ENCODE peak calls at places on chromosomes 6 and 20, in four cellular contexts. A is K562, I is HepG2, Q is GM12891. O is an unnamed sample.

GRCh38 chr6:157757430-157758403 is 65.3 kb upstream of the SNX9 start:
- DNase-seq in A (no peak), I (no peak), Q (no peak), O (no peak)

GRCh38 chr6:89986650-89987074 is 92.4 kb downstream of the GJA10 start:
- DNase-seq in A (no peak), I (no peak), Q (no peak), O (no peak)

GRCh38 chr20:35523298-35523888 is 6.1 kb downstream of the C20orf173 start:
- DNase-seq in A (peak), I (peak), Q (no peak), O (peak)

GRCh38 chr6:101399627-101399955 is 6.1 kb downstream of the GRIK2 start:
- DNase-seq in A (no peak), I (no peak), Q (no peak), O (no peak)

GRCh38 chr6:167670938-167671338 is 155.8 kb upstream of the AFDN start:
- DNase-seq in A (no peak), I (peak), Q (no peak), O (no peak)

GRCh38 chr6:65818576-65818975 is 111.5 kb upstream of the EYS start:
- DNase-seq in A (no peak), I (no peak), Q (no peak), O (no peak)

GRCh38 chr6:69945192-69945591 is 78.8 kb downstream of the COL19A1 start:
- DNase-seq in A (no peak), I (no peak), Q (no peak), O (no peak)

GRCh38 chr6:106372838-106373501 is 12.5 kb downstream of the CRYBG1 start:
- DNase-seq in A (no peak), I (no peak), Q (no peak), O (no peak)

GRCh38 chr20:9514072-9514460 is 324 bp upstream of the LAMP5 start:
- DNase-seq in A (no peak), I (no peak), Q (no peak), O (no peak)

GRCh38 chr6:1890071-1890470 is 280.4 kb downstream of the FOXC1 start:
- DNase-seq in A (no peak), I (no peak), Q (no peak), O (no peak)

GRCh38 chr6:142692942-142693341 is 252.0 kb downstream of the HIVEP2 start:
- DNase-seq in A (peak), I (peak), Q (no peak), O (no peak)

GRCh38 chr6:140071601-140072062 is 697.2 kb upstream of the CITED2 start:
- DNase-seq in A (no peak), I (no peak), Q (no peak), O (no peak)

GRCh38 chr6:122364084-122364483 is 35.4 kb upstream of the HSF2 start:
- DNase-seq in A (no peak), I (no peak), Q (no peak), O (no peak)

GRCh38 chr6:32837651-32838113 is 857 bp downstream of the TAP2 start:
- DNase-seq in A (no peak), I (no peak), Q (no peak), O (no peak)

GRCh38 chr20:54475334-54476287 is at the start of gene DOK5:
- DNase-seq in A (no peak), I (no peak), Q (peak), O (no peak)

GRCh38 chr6:21149460-21149859 is 444.1 kb upstream of the SOX4 start:
- DNase-seq in A (no peak), I (no peak), Q (no peak), O (no peak)

GRCh38 chr6:110537208-110538123 is 61.1 kb upstream of the SLC22A16 start:
- DNase-seq in A (no peak), I (peak), Q (no peak), O (no peak)

GRCh38 chr6:1313364-1313754 is 1.5 kb downstream of the FOXQ1 start:
- DNase-seq in A (no peak), I (no peak), Q (no peak), O (no peak)

GRCh38 chr20:17236766-17237165 is 9.9 kb downstream of the PCSK2 start:
- DNase-seq in A (no peak), I (no peak), Q (no peak), O (no peak)

GRCh38 chr20:58233393-58233792 is 4.9 kb upstream of the ANKRD60 start:
- DNase-seq in A (no peak), I (no peak), Q (no peak), O (no peak)

GRCh38 chr6:79570129-79570801 is 33.0 kb upstream of the LCA5 start:
- DNase-seq in A (no peak), I (peak), Q (no peak), O (no peak)

GRCh38 chr6:83047065-83047754 is 18.4 kb downstream of the UBE3D start:
- DNase-seq in A (no peak), I (peak), Q (no peak), O (no peak)

GRCh38 chr6:137165375-137166246 is 7.8 kb downstream of the IL22RA2 start:
- DNase-seq in A (peak), I (peak), Q (no peak), O (no peak)

GRCh38 chr20:39910536-39910935 is 778.5 kb downstream of the MAFB start:
- DNase-seq in A (no peak), I (no peak), Q (no peak), O (no peak)

GRCh38 chr20:34195355-34195754 is 45.9 kb upstream of the ASIP start:
- DNase-seq in A (no peak), I (no peak), Q (no peak), O (no peak)

GRCh38 chr6:104607501-104607900 is 252.2 kb downstream of the HACE1 start:
- DNase-seq in A (no peak), I (no peak), Q (no peak), O (no peak)

GRCh38 chr6:78947962-78948361 is 80.6 kb downstream of the IRAK1BP1 start:
- DNase-seq in A (no peak), I (no peak), Q (no peak), O (no peak)

GRCh38 chr20:18056174-18057105 is 1.3 kb downstream of the OVOL2 start:
- DNase-seq in A (no peak), I (no peak), Q (no peak), O (no peak)

GRCh38 chr20:51116765-51117686 is 94.1 kb upstream of the KCNG1 start:
- DNase-seq in A (peak), I (no peak), Q (no peak), O (no peak)

GRCh38 chr6:138491020-138491419 is 8.3 kb downstream of the NHSL1 start:
- DNase-seq in A (no peak), I (no peak), Q (no peak), O (no peak)

GRCh38 chr20:63882257-63883208 is 12.4 kb upstream of the DNAJC5 start:
- DNase-seq in A (no peak), I (no peak), Q (no peak), O (no peak)
- TF ChIP-seq POLR2AphosphoS5 in A (no peak), I (no peak), Q (no peak), O (no peak)

DNA sequence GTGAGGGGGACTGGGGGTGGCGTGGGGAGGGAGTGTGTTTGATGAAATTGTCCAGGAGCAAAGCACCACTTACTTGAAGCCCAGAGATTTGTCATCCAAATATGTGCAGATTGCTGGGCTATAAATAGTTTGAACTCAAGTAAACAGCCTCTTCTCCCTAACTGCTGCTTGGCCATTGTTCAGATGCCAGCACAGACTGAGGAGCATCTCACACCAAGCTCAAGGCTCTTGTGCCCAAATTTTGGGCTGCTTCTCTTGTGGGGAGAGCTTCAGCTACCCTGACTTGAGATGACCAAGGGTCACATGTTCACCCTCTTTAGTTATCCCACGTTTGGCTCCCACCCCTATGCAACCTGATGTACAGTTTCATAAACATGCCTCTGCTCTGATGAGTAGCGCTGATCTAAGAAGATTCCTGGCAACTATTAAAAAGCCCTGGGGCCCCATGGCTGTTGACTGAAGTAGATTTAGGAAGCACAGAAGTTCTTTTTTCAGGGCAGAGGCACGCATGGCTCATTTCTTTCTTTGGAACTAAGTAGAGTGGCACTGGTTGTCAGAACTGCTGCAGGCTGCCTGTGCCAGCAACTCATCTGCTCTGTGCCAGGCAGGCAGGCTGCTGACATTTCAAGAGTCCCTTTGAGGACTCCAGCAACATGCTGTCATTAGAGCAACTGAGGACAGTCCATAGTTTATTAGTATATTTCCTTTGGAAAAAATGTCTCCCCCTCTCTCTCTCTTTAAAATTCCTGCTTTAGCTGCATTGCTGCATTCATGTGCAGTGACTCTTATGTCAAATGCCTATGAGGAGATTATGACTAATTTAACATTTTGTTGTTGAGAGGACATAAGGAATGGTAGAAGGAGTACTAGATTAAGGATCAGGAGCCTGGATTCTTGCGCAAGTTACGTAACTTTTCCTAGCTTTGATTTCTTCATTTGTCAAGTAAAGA is 9.6 kb upstream of the PKIG start:
- DNase-seq in A (no peak), I (no peak), Q (no peak), O (no peak)
- TF ChIP-seq TAF1 in A (no peak), I (no peak), Q (no peak), O (no peak)

DNA sequence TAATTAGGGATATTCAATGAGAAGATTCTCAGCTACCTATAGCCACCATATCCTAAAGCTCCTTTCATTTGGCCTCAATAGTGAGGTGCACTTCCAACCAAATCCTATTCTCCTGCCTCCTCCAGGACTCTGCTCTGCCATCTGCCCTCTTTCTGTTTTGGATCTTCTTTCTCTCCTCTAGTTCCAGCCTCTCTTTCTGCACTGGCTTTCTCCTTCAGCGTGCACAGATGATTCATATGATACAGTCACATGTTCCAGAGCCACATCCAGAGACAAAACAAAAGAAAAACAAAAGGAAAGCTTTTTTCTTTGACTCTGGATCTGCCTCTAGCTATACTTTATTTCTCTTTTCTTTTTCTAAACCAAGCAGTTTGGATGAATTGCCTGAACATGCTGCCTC is 531.9 kb upstream of the MAN1A1 start:
- DNase-seq in A (no peak), I (no peak), Q (no peak), O (no peak)
- TF ChIP-seq POLR2A in A (no peak), I (no peak), Q (no peak), O (no peak)

DNA sequence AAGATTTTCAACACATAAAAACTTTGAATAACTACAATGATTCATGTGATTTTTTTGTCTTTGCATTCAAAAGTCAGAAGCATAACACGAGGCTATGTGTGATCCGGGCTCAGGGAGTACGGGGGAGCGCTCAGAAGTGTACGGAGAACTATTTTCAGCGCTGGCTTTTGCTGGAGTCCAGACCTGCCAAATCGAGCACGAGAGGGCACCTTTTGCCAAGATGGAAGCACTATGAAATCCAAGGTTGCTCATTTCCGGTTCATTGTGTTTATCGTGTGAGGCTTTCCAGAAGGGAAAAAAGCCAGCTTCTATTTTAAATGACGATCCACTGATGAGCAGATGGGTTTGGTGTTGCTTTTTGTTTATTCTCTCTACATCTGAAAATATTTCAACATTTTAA is 11.3 kb downstream of the RAMACL start:
- DNase-seq in A (no peak), I (no peak), Q (no peak), O (no peak)
- TF ChIP-seq POLR2AphosphoS5 in A (no peak), I (no peak), Q (no peak), O (no peak)

DNA sequence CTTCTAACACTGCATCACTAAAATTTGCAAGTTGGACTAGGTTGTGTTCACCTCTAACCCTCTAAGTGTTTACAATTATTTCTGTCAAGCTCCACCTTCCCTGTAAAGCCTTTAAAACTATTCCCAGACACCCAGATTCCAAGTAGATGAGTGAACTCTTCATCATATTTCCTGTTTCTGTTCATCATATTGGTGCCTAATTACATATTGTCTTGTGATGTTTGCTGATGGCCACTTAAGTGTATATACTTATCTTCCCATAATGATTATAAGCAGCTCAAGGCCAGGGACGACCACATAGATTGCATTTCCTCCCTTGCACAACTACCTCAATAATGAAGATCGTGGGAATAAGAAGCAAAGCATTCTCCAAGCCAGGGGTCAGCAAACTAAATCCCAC is 16.8 kb downstream of the TNFRSF21 start:
- DNase-seq in A (no peak), I (peak), Q (no peak), O (no peak)
- TF ChIP-seq TAF1 in A (no peak), I (no peak), Q (no peak), O (no peak)

DNA sequence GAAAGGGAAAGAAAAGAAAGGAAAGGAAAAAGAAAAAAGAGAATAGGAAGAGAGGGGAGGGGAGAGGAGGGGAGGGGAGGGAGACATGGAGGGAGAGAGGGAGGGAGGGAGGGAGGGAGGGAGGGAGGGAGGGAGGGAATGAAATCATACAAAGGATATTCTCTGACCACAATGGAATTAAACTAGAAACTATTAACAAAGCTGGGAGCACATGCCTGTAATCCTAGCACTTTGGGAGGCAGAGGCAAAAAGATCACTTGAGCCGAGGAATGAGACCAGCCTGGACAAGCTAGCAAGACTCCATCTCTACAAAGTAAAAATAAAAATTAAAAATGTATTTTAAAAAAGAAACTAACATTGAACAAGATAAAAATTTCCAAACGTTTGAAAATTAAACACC is 62.8 kb downstream of the ILRUN start:
- DNase-seq in A (no peak), I (no peak), Q (no peak), O (no peak)
- TF ChIP-seq POLR2A in A (no peak), I (no peak), Q (no peak), O (no peak)

GRCh38 chr6:134884752-134885151 is 65.1 kb downstream of the ALDH8A1 start:
- DNase-seq in A (no peak), I (no peak), Q (no peak), O (no peak)
- TF ChIP-seq POLR2AphosphoS5 in A (no peak), I (no peak), Q (no peak), O (no peak)

GRCh38 chr20:61953789-61954125 is 111.9 kb downstream of the TAF4 start:
- DNase-seq in A (no peak), I (no peak), Q (no peak), O (no peak)
- TF ChIP-seq TAF1 in A (no peak), I (no peak), Q (no peak), O (no peak)

O was measured in GM12892.